ENCODE peak calls at places on chromosomes 3 and 15, in four cellular contexts. X, Y, J and L are unnamed samples.

GRCh38 chr15:39976291-39977274 is 42.7 kb downstream of the EIF2AK4 start:
- DNase-seq in X (peak), Y (peak), J (no peak), L (no peak)

GRCh38 chr3:177427540-177427939 is 230.3 kb upstream of the TBL1XR1 start:
- DNase-seq in X (no peak), Y (peak), J (no peak), L (no peak)

GRCh38 chr3:49813497-49814174 is at the start of gene UBA7:
- DNase-seq in X (no peak), Y (peak), J (no peak), L (peak)

GRCh38 chr3:47824541-47825473 is 21.9 kb downstream of the DHX30 start:
- DNase-seq in X (peak), Y (peak), J (no peak), L (peak)

GRCh38 chr15:74179983-74180688 is 6.6 kb downstream of the ISLR start:
- DNase-seq in X (no peak), Y (peak), J (no peak), L (peak)

GRCh38 chr15:67135494-67135893 is 70.1 kb downstream of the SMAD3 start:
- DNase-seq in X (no peak), Y (peak), J (no peak), L (peak)

GRCh38 chr3:46271910-46272309 is 29.6 kb downstream of the CCR3 start:
- DNase-seq in X (no peak), Y (no peak), J (no peak), L (no peak)

GRCh38 chr15:63191895-63192603 is 2.6 kb downstream of the RAB8B start:
- DNase-seq in X (no peak), Y (no peak), J (no peak), L (no peak)

GRCh38 chr15:29008846-29009245 is 123.1 kb downstream of the APBA2 start:
- DNase-seq in X (no peak), Y (no peak), J (no peak), L (no peak)

GRCh38 chr3:33883538-33884203 is 85.2 kb downstream of the PDCD6IP start:
- DNase-seq in X (peak), Y (peak), J (no peak), L (no peak)

GRCh38 chr3:197165890-197166289 is 132.5 kb downstream of the DLG1 start:
- DNase-seq in X (no peak), Y (no peak), J (no peak), L (no peak)

GRCh38 chr3:153026026-153026425 is 136.0 kb upstream of the RAP2B start:
- DNase-seq in X (no peak), Y (peak), J (no peak), L (no peak)

GRCh38 chr3:151145713-151146070 is 57.3 kb downstream of the GPR171 start:
- DNase-seq in X (no peak), Y (no peak), J (no peak), L (no peak)

GRCh38 chr15:91947370-91947769 is 93.9 kb downstream of the SLCO3A1 start:
- DNase-seq in X (no peak), Y (no peak), J (no peak), L (no peak)

GRCh38 chr3:14297784-14298236 is 104.6 kb upstream of the SLC6A6 start:
- DNase-seq in X (no peak), Y (no peak), J (no peak), L (no peak)

GRCh38 chr3:124599147-124599765 is 131.0 kb upstream of the UMPS start:
- DNase-seq in X (no peak), Y (no peak), J (no peak), L (peak)

GRCh38 chr15:31238369-31238768 is 88.3 kb upstream of the KLF13 start:
- DNase-seq in X (no peak), Y (no peak), J (no peak), L (no peak)

GRCh38 chr3:147030274-147030673 is 376.1 kb downstream of the ZIC4 start:
- DNase-seq in X (no peak), Y (no peak), J (no peak), L (no peak)

GRCh38 chr3:177820683-177821316 is 623.5 kb upstream of the TBL1XR1 start:
- DNase-seq in X (no peak), Y (peak), J (no peak), L (no peak)

GRCh38 chr3:114384558-114384903 is 90.7 kb downstream of the TIGIT start:
- DNase-seq in X (no peak), Y (peak), J (no peak), L (no peak)

GRCh38 chr3:185728630-185729334 is 96.1 kb downstream of the IGF2BP2 start:
- DNase-seq in X (no peak), Y (no peak), J (no peak), L (no peak)

GRCh38 chr3:111861396-111861795 is 2.3 kb downstream of the PHLDB2 start:
- DNase-seq in X (no peak), Y (no peak), J (no peak), L (no peak)

GRCh38 chr3:6491768-6492167 is 369.1 kb upstream of the GRM7 start:
- DNase-seq in X (no peak), Y (no peak), J (no peak), L (no peak)

GRCh38 chr15:96336643-96337353 is 6.3 kb downstream of the NR2F2 start:
- DNase-seq in X (no peak), Y (peak), J (no peak), L (no peak)

GRCh38 chr15:68442041-68442440 is 10.1 kb upstream of the ITGA11 start:
- DNase-seq in X (no peak), Y (peak), J (no peak), L (peak)

GRCh38 chr3:47421741-47422649 is 41.2 kb downstream of the PTPN23 start:
- DNase-seq in X (no peak), Y (peak), J (no peak), L (peak)

GRCh38 chr3:150759947-150760346 is 3.0 kb downstream of the SIAH2 start:
- DNase-seq in X (no peak), Y (no peak), J (no peak), L (no peak)